ENCODE peak calls at places on chromosome 19, in six cellular contexts. Z is T-helper 1 cell, D is EL, L is MCF 10A, B is retina, A is breast epithelium. J is an unnamed sample.

GRCh38 chr19:757811-758668 is 7.1 kb downstream of the MISP start:
- DNase-seq in A (no peak), Z (no peak), L (no peak), D (no peak), B (no peak), J (no peak)

GRCh38 chr19:46850228-46851203 is at the start of gene AP2S1:
- DNase-seq in Z (peak), L (peak), D (peak), A (peak), B (peak), J (peak)

GRCh38 chr19:56639217-56639616 is 3.7 kb upstream of the SMIM17 start:
- DNase-seq in A (no peak), B (no peak), D (no peak), L (peak), Z (no peak), J (no peak)

GRCh38 chr19:2330632-2331284 is 2.3 kb downstream of the SPPL2B start:
- DNase-seq in A (no peak), Z (no peak), B (no peak), D (no peak), L (no peak), J (no peak)

GRCh38 chr19:49333426-49334288 is 1.5 kb upstream of the CD37 start:
- DNase-seq in L (peak), B (no peak), D (no peak), A (peak), Z (peak), J (no peak)

GRCh38 chr19:4301590-4302237 is 475 bp downstream of the TMIGD2 start:
- DNase-seq in B (no peak), D (no peak), A (no peak), L (no peak), Z (no peak), J (no peak)

GRCh38 chr19:48842744-48843162 is 6.5 kb upstream of the HSD17B14 start:
- DNase-seq in Z (no peak), L (peak), D (peak), B (peak), A (no peak), J (no peak)

GRCh38 chr19:42086188-42086736 is 10.3 kb downstream of the ZNF574 start:
- DNase-seq in B (no peak), D (no peak), Z (no peak), L (no peak), A (no peak), J (no peak)

GRCh38 chr19:5292453-5292842 is 48.2 kb downstream of the PTPRS start:
- DNase-seq in D (no peak), A (no peak), B (peak), L (no peak), Z (no peak), J (no peak)

GRCh38 chr19:51552996-51553725 is 17.9 kb upstream of the ZNF175 start:
- DNase-seq in L (peak), A (peak), Z (no peak), D (peak), B (peak), J (no peak)

GRCh38 chr19:13493516-13494310 is 12.6 kb downstream of the CACNA1A start:
- DNase-seq in B (no peak), L (no peak), D (no peak), Z (no peak), A (no peak), J (no peak)

GRCh38 chr19:17112700-17113099 is 37.1 kb downstream of the MYO9B start:
- DNase-seq in Z (no peak), D (no peak), L (no peak), A (no peak), B (no peak), J (no peak)

GRCh38 chr19:9857920-9858746 is 23.0 kb downstream of the PIN1 start:
- DNase-seq in Z (no peak), A (no peak), D (no peak), L (no peak), B (no peak), J (no peak)

GRCh38 chr19:3411636-3412035 is 45.3 kb downstream of the NFIC start:
- DNase-seq in Z (no peak), D (no peak), L (no peak), A (no peak), B (no peak), J (no peak)

GRCh38 chr19:292281-292884 is 1.2 kb upstream of the PLPP2 start:
- DNase-seq in Z (no peak), A (no peak), L (no peak), D (no peak), B (no peak), J (no peak)

GRCh38 chr19:19372656-19373416 is 32.6 kb upstream of the GATAD2A start:
- DNase-seq in B (no peak), Z (no peak), D (peak), A (no peak), L (peak), J (no peak)

GRCh38 chr19:2042485-2043268 is 8.4 kb downstream of the MKNK2 start:
- DNase-seq in Z (no peak), A (no peak), D (no peak), B (no peak), L (peak), J (no peak)

GRCh38 chr19:34960940-34961679 is 2.9 kb downstream of the ZNF792 start:
- DNase-seq in Z (no peak), L (no peak), A (no peak), B (no peak), D (peak), J (no peak)

GRCh38 chr19:800360-801029 is 3.2 kb downstream of the PTBP1 start:
- DNase-seq in B (no peak), D (no peak), Z (no peak), A (peak), L (peak), J (no peak)

GRCh38 chr19:4081441-4082129 is 14.9 kb upstream of the ZBTB7A start:
- DNase-seq in Z (no peak), A (no peak), B (no peak), D (no peak), L (peak), J (no peak)

GRCh38 chr19:51440846-51441409 is 17.3 kb downstream of the SIGLEC8 start:
- DNase-seq in A (no peak), D (no peak), B (no peak), L (no peak), Z (no peak), J (no peak)

GRCh38 chr19:46113726-46114125 is 10.8 kb downstream of the IGFL3 start:
- DNase-seq in A (no peak), L (no peak), B (no peak), Z (no peak), D (no peak), J (no peak)

GRCh38 chr19:2148482-2149135 is 2.8 kb downstream of the AP3D1 start:
- DNase-seq in L (no peak), B (no peak), A (no peak), D (no peak), Z (no peak), J (no peak)

GRCh38 chr19:10107817-10108367 is 1.7 kb downstream of the PPAN start:
- DNase-seq in L (no peak), B (no peak), Z (no peak), A (no peak), D (no peak), J (no peak)

GRCh38 chr19:35090160-35090794 is 25.3 kb upstream of the FXYD3 start:
- DNase-seq in A (no peak), D (peak), B (peak), Z (no peak), L (peak), J (no peak)

GRCh38 chr19:41457241-41457640 is 14.3 kb downstream of the ERICH4 start:
- DNase-seq in Z (no peak), A (no peak), L (no peak), B (no peak), D (no peak), J (no peak)